ENCODE peak calls at places on chromosomes 11 and 22, in nine cellular contexts. One of them, this sample, is unnamed.

GRCh38 chr11:14253437-14253836 is 105.5 kb downstream of the RRAS2 start:
- DNase-seq in GM10248: no peak
- DNase-seq in lung: no peak
- DNase-seq in tibial artery: no peak
- DNase-seq in heart left ventricle: no peak
- DNase-seq in AG10803: no peak
- DNase-seq in fibroblast of lung: no peak
- DNase-seq in choroid plexus epithelial cell: peak
- DNase-seq in Peyer's patch: no peak
- DNase-seq in this sample: no peak

GRCh38 chr22:43273902-43274484 is 69.2 kb downstream of the SCUBE1 start:
- DNase-seq in fibroblast of lung: peak
- DNase-seq in lung: peak
- DNase-seq in Peyer's patch: no peak
- DNase-seq in heart left ventricle: peak
- DNase-seq in choroid plexus epithelial cell: peak
- DNase-seq in tibial artery: no peak
- DNase-seq in GM10248: peak
- DNase-seq in AG10803: peak
- DNase-seq in this sample: peak

GRCh38 chr11:111846640-111847039 is 24.7 kb downstream of the ALG9 start:
- DNase-seq in GM10248: no peak
- DNase-seq in AG10803: peak
- DNase-seq in lung: no peak
- DNase-seq in tibial artery: no peak
- DNase-seq in choroid plexus epithelial cell: peak
- DNase-seq in Peyer's patch: no peak
- DNase-seq in fibroblast of lung: peak
- DNase-seq in heart left ventricle: no peak
- DNase-seq in this sample: no peak

GRCh38 chr11:65653229-65654225 is 9.2 kb downstream of the RELA start:
- DNase-seq in lung: peak
- DNase-seq in heart left ventricle: no peak
- DNase-seq in Peyer's patch: no peak
- DNase-seq in choroid plexus epithelial cell: no peak
- DNase-seq in fibroblast of lung: peak
- DNase-seq in tibial artery: no peak
- DNase-seq in AG10803: no peak
- DNase-seq in GM10248: no peak
- DNase-seq in this sample: peak

GRCh38 chr11:128407962-128408361 is 179.4 kb downstream of the ETS1 start:
- DNase-seq in fibroblast of lung: peak
- DNase-seq in lung: no peak
- DNase-seq in tibial artery: no peak
- DNase-seq in GM10248: no peak
- DNase-seq in Peyer's patch: no peak
- DNase-seq in heart left ventricle: no peak
- DNase-seq in choroid plexus epithelial cell: peak
- DNase-seq in AG10803: peak
- DNase-seq in this sample: no peak

GRCh38 chr11:61503135-61503770 is 5.3 kb upstream of the LRRC10B start:
- DNase-seq in lung: no peak
- DNase-seq in tibial artery: no peak
- DNase-seq in GM10248: no peak
- DNase-seq in heart left ventricle: no peak
- DNase-seq in Peyer's patch: no peak
- DNase-seq in fibroblast of lung: no peak
- DNase-seq in AG10803: no peak
- DNase-seq in choroid plexus epithelial cell: no peak
- DNase-seq in this sample: no peak

GRCh38 chr11:73296501-73297230 is 11.4 kb upstream of the ARHGEF17 start:
- DNase-seq in fibroblast of lung: no peak
- DNase-seq in lung: no peak
- DNase-seq in AG10803: no peak
- DNase-seq in tibial artery: peak
- DNase-seq in Peyer's patch: no peak
- DNase-seq in choroid plexus epithelial cell: no peak
- DNase-seq in heart left ventricle: no peak
- DNase-seq in GM10248: no peak
- DNase-seq in this sample: no peak

GRCh38 chr11:131522851-131523250 is 152.4 kb downstream of the NTM start:
- DNase-seq in Peyer's patch: no peak
- DNase-seq in tibial artery: no peak
- DNase-seq in choroid plexus epithelial cell: no peak
- DNase-seq in heart left ventricle: no peak
- DNase-seq in GM10248: no peak
- DNase-seq in fibroblast of lung: peak
- DNase-seq in AG10803: peak
- DNase-seq in lung: no peak
- DNase-seq in this sample: no peak

GRCh38 chr11:115670538-115671200 is 166.5 kb upstream of the CADM1 start:
- DNase-seq in fibroblast of lung: no peak
- DNase-seq in Peyer's patch: no peak
- DNase-seq in lung: no peak
- DNase-seq in tibial artery: no peak
- DNase-seq in GM10248: no peak
- DNase-seq in heart left ventricle: no peak
- DNase-seq in choroid plexus epithelial cell: no peak
- DNase-seq in AG10803: no peak
- DNase-seq in this sample: no peak

GRCh38 chr11:115672999-115673411 is 168.8 kb upstream of the CADM1 start:
- DNase-seq in Peyer's patch: no peak
- DNase-seq in GM10248: no peak
- DNase-seq in tibial artery: no peak
- DNase-seq in choroid plexus epithelial cell: peak
- DNase-seq in AG10803: peak
- DNase-seq in fibroblast of lung: peak
- DNase-seq in lung: peak
- DNase-seq in heart left ventricle: peak
- DNase-seq in this sample: no peak

GRCh38 chr11:115673720-115674119 is 169.5 kb upstream of the CADM1 start:
- DNase-seq in lung: no peak
- DNase-seq in AG10803: no peak
- DNase-seq in GM10248: no peak
- DNase-seq in tibial artery: no peak
- DNase-seq in Peyer's patch: no peak
- DNase-seq in heart left ventricle: no peak
- DNase-seq in choroid plexus epithelial cell: no peak
- DNase-seq in fibroblast of lung: no peak
- DNase-seq in this sample: no peak

GRCh38 chr11:115674176-115674575 is 170.0 kb upstream of the CADM1 start:
- DNase-seq in lung: no peak
- DNase-seq in choroid plexus epithelial cell: no peak
- DNase-seq in fibroblast of lung: peak
- DNase-seq in AG10803: peak
- DNase-seq in tibial artery: no peak
- DNase-seq in heart left ventricle: no peak
- DNase-seq in GM10248: no peak
- DNase-seq in Peyer's patch: no peak
- DNase-seq in this sample: no peak

DNA sequence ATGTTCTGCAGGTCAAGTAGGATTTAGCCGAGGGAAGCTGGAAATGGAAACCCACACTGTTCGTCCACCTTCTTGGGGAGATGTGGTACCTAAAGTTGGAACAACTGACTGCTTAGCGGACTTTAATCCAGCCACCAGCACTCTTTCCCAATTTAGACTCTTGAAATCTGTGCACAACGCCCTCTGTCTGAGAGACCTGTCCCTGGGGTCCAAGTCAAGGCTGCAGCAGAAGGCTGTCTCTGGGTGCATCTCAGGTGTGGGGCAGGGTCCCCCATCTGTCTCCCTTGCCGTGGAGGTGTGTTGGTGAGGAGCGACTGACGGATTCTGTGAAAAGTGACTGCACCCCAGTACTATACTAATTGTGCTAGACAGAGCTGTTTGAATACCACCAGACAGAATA is 168.2 kb upstream of the CADM1 start:
- DNase-seq in AG10803: no peak
- DNase-seq in GM10248: no peak
- DNase-seq in tibial artery: no peak
- DNase-seq in heart left ventricle: no peak
- DNase-seq in lung: no peak
- DNase-seq in Peyer's patch: no peak
- DNase-seq in fibroblast of lung: no peak
- DNase-seq in choroid plexus epithelial cell: no peak
- DNase-seq in this sample: no peak
- TF ChIP-seq CTCF in AG10803: no peak
- TF ChIP-seq CTCF in GM10248: no peak
- TF ChIP-seq CTCF in tibial artery: no peak
- TF ChIP-seq CTCF in heart left ventricle: no peak
- TF ChIP-seq CTCF in lung: no peak
- TF ChIP-seq CTCF in Peyer's patch: no peak
- TF ChIP-seq CTCF in fibroblast of lung: no peak
- TF ChIP-seq CTCF in choroid plexus epithelial cell: no peak
- TF ChIP-seq CTCF in this sample: no peak

GRCh38 chr22:22711532-22711913 is 67.1 kb downstream of the GGTLC2 start:
- DNase-seq in GM10248: no peak
- DNase-seq in fibroblast of lung: no peak
- DNase-seq in AG10803: no peak
- DNase-seq in tibial artery: peak
- DNase-seq in choroid plexus epithelial cell: no peak
- DNase-seq in heart left ventricle: no peak
- DNase-seq in Peyer's patch: no peak
- DNase-seq in lung: no peak
- DNase-seq in this sample: no peak

GRCh38 chr22:22712092-22712658 is 67.8 kb downstream of the GGTLC2 start:
- DNase-seq in Peyer's patch: peak
- DNase-seq in heart left ventricle: no peak
- DNase-seq in choroid plexus epithelial cell: no peak
- DNase-seq in GM10248: no peak
- DNase-seq in fibroblast of lung: no peak
- DNase-seq in tibial artery: peak
- DNase-seq in lung: no peak
- DNase-seq in AG10803: no peak
- DNase-seq in this sample: no peak

GRCh38 chr22:22712666-22713365 is 68.4 kb downstream of the GGTLC2 start:
- DNase-seq in AG10803: no peak
- DNase-seq in lung: peak
- DNase-seq in tibial artery: peak
- DNase-seq in GM10248: no peak
- DNase-seq in Peyer's patch: peak
- DNase-seq in choroid plexus epithelial cell: no peak
- DNase-seq in heart left ventricle: no peak
- DNase-seq in fibroblast of lung: no peak
- DNase-seq in this sample: no peak

GRCh38 chr22:22710719-22711531 is 66.5 kb downstream of the GGTLC2 start:
- DNase-seq in GM10248: peak
- DNase-seq in heart left ventricle: peak
- DNase-seq in tibial artery: peak
- DNase-seq in lung: peak
- DNase-seq in AG10803: peak
- DNase-seq in choroid plexus epithelial cell: peak
- DNase-seq in fibroblast of lung: peak
- DNase-seq in Peyer's patch: peak
- DNase-seq in this sample: peak

DNA sequence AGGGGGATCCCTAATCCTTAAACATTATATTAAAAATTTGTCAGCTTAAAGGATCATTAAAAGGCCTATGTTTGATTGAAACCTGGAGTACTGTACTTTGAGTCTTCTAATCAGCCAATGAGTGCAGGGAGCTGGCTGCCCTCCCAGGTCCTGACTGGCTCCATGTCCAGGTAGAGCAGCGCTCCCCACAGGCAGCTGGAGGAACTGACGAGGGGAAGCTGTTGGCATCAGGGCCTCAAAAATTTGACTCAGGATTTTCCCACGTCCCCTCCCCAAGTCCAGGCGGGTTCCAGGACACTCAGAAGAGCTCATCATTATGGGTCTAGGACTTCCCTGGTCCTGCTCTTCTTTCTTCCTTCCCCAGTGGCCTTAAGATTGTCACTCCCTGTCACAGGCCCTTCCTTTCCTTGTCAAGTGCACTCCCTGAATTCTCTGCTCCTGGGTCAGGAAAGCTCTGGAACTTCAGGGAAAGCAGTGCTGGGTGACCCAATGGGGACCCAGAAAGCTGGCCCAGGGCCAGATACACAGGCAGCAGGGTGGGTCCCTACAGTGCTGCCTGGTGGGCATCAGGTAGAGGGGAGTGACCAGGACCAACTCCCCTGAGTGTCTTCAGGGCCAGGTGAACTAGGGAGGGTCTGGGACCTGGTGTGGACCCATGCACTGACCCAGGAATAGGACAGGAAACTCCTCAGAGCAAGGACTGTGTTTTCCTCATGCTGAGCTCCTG is 65.5 kb downstream of the GGTLC2 start:
- DNase-seq in Peyer's patch: no peak
- DNase-seq in heart left ventricle: no peak
- DNase-seq in tibial artery: peak
- DNase-seq in fibroblast of lung: no peak
- DNase-seq in lung: no peak
- DNase-seq in choroid plexus epithelial cell: peak
- DNase-seq in GM10248: no peak
- DNase-seq in AG10803: no peak
- DNase-seq in this sample: no peak
- TF ChIP-seq CTCF in Peyer's patch: no peak
- TF ChIP-seq CTCF in heart left ventricle: no peak
- TF ChIP-seq CTCF in tibial artery: no peak
- TF ChIP-seq CTCF in fibroblast of lung: peak
- TF ChIP-seq CTCF in lung: no peak
- TF ChIP-seq CTCF in choroid plexus epithelial cell: peak
- TF ChIP-seq CTCF in GM10248: peak
- TF ChIP-seq CTCF in AG10803: no peak
- TF ChIP-seq CTCF in this sample: no peak

GRCh38 chr11:976431-977160 is 50.9 kb downstream of the AP2A2 start:
- DNase-seq in tibial artery: no peak
- DNase-seq in Peyer's patch: no peak
- DNase-seq in AG10803: peak
- DNase-seq in choroid plexus epithelial cell: no peak
- DNase-seq in heart left ventricle: no peak
- DNase-seq in GM10248: no peak
- DNase-seq in fibroblast of lung: peak
- DNase-seq in lung: no peak
- DNase-seq in this sample: no peak
- TF ChIP-seq CTCF in tibial artery: no peak
- TF ChIP-seq CTCF in Peyer's patch: no peak
- TF ChIP-seq CTCF in AG10803: peak
- TF ChIP-seq CTCF in choroid plexus epithelial cell: no peak
- TF ChIP-seq CTCF in heart left ventricle: no peak
- TF ChIP-seq CTCF in GM10248: no peak
- TF ChIP-seq CTCF in fibroblast of lung: peak
- TF ChIP-seq CTCF in lung: no peak
- TF ChIP-seq CTCF in this sample: no peak

GRCh38 chr11:127018683-127019279 is 18.2 kb upstream of the KIRREL3 start:
- DNase-seq in choroid plexus epithelial cell: no peak
- DNase-seq in tibial artery: no peak
- DNase-seq in AG10803: no peak
- DNase-seq in heart left ventricle: no peak
- DNase-seq in Peyer's patch: no peak
- DNase-seq in lung: no peak
- DNase-seq in GM10248: no peak
- DNase-seq in fibroblast of lung: no peak
- DNase-seq in this sample: no peak

GRCh38 chr11:127013550-127013949 is 13.0 kb upstream of the KIRREL3 start:
- DNase-seq in AG10803: no peak
- DNase-seq in tibial artery: no peak
- DNase-seq in GM10248: no peak
- DNase-seq in heart left ventricle: no peak
- DNase-seq in fibroblast of lung: no peak
- DNase-seq in choroid plexus epithelial cell: no peak
- DNase-seq in Peyer's patch: no peak
- DNase-seq in lung: no peak
- DNase-seq in this sample: no peak

DNA sequence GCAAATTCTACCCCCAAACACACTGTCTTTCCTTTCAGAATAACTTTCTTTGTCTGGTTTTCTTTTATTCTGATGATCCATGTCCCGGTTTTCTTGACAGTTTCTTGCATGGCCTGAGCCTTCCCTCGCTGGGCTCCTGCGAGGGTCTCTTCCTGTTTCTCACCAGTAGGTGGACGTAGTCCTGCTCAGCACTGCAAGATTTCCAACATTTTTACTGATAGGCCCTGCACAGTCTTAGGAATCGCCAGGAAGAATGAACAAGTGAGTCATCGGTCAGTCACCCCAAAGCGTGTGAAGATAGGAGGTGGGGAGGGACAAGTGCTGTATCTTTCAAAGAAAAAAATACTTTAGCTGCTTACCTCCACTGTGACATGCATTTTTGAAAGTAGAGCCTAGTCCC is 16.9 kb upstream of the KIRREL3 start:
- DNase-seq in heart left ventricle: no peak
- DNase-seq in fibroblast of lung: peak
- DNase-seq in choroid plexus epithelial cell: no peak
- DNase-seq in AG10803: peak
- DNase-seq in GM10248: no peak
- DNase-seq in lung: no peak
- DNase-seq in Peyer's patch: no peak
- DNase-seq in tibial artery: no peak
- DNase-seq in this sample: no peak
- TF ChIP-seq CTCF in heart left ventricle: no peak
- TF ChIP-seq CTCF in fibroblast of lung: peak
- TF ChIP-seq CTCF in choroid plexus epithelial cell: no peak
- TF ChIP-seq CTCF in AG10803: peak
- TF ChIP-seq CTCF in GM10248: no peak
- TF ChIP-seq CTCF in lung: no peak
- TF ChIP-seq CTCF in Peyer's patch: no peak
- TF ChIP-seq CTCF in tibial artery: no peak
- TF ChIP-seq CTCF in this sample: no peak